ENCODE peak calls at places on chromosome 1, in seven cellular contexts. One of them, this sample, is unnamed.

GRCh38 chr1:33314371-33314893 is 6.5 kb downstream of the A3GALT2 start:
- DNase-seq in mesothelial cell of epicardium: no peak
- DNase-seq in spleen: peak; percentile 62
- DNase-seq in ovary: no peak
- DNase-seq in astrocyte: no peak
- DNase-seq in fibroblast of pulmonary artery: no peak
- DNase-seq in activated B cell treated with CpG ODN at 0.5 μM for 24 hours: no peak
- DNase-seq in this sample: no peak

GRCh38 chr1:246035060-246035531 is 472.0 kb downstream of the SMYD3 start:
- DNase-seq in mesothelial cell of epicardium: no peak
- DNase-seq in spleen: no peak
- DNase-seq in ovary: no peak
- DNase-seq in astrocyte: no peak
- DNase-seq in fibroblast of pulmonary artery: no peak
- DNase-seq in activated B cell treated with CpG ODN at 0.5 μM for 24 hours: no peak
- DNase-seq in this sample: no peak

GRCh38 chr1:154338875-154339274 is 13.6 kb downstream of the ATP8B2 start:
- DNase-seq in mesothelial cell of epicardium: no peak
- DNase-seq in spleen: no peak
- DNase-seq in ovary: no peak
- DNase-seq in astrocyte: no peak
- DNase-seq in fibroblast of pulmonary artery: no peak
- DNase-seq in activated B cell treated with CpG ODN at 0.5 μM for 24 hours: no peak
- DNase-seq in this sample: no peak

GRCh38 chr1:15154480-15155036 is 1.0 kb downstream of the TMEM51 start:
- DNase-seq in mesothelial cell of epicardium: peak; percentile 45
- DNase-seq in spleen: no peak
- DNase-seq in ovary: peak; percentile 62
- DNase-seq in astrocyte: no peak
- DNase-seq in fibroblast of pulmonary artery: no peak
- DNase-seq in activated B cell treated with CpG ODN at 0.5 μM for 24 hours: no peak
- DNase-seq in this sample: no peak

GRCh38 chr1:118907466-118907865 is 80.7 kb downstream of the TBX15 start:
- DNase-seq in mesothelial cell of epicardium: no peak
- DNase-seq in spleen: no peak
- DNase-seq in ovary: no peak
- DNase-seq in astrocyte: no peak
- DNase-seq in fibroblast of pulmonary artery: no peak
- DNase-seq in activated B cell treated with CpG ODN at 0.5 μM for 24 hours: no peak
- DNase-seq in this sample: no peak

GRCh38 chr1:10430216-10431064 is at the start of gene CENPS:
- DNase-seq in mesothelial cell of epicardium: peak; percentile 96
- DNase-seq in spleen: peak; percentile 98
- DNase-seq in ovary: peak; percentile 94
- DNase-seq in astrocyte: peak; percentile 65
- DNase-seq in fibroblast of pulmonary artery: peak; percentile 89
- DNase-seq in activated B cell treated with CpG ODN at 0.5 μM for 24 hours: peak; percentile 91
- DNase-seq in this sample: peak; percentile 97

GRCh38 chr1:224377676-224378006 is 21.0 kb downstream of the CNIH4 start:
- DNase-seq in mesothelial cell of epicardium: no peak
- DNase-seq in spleen: no peak
- DNase-seq in ovary: no peak
- DNase-seq in astrocyte: peak; percentile 60
- DNase-seq in fibroblast of pulmonary artery: peak; percentile 34
- DNase-seq in activated B cell treated with CpG ODN at 0.5 μM for 24 hours: no peak
- DNase-seq in this sample: no peak

GRCh38 chr1:180893614-180894013 is 19.1 kb upstream of the KIAA1614 start:
- DNase-seq in mesothelial cell of epicardium: no peak
- DNase-seq in spleen: no peak
- DNase-seq in ovary: no peak
- DNase-seq in astrocyte: no peak
- DNase-seq in fibroblast of pulmonary artery: peak; percentile 8
- DNase-seq in activated B cell treated with CpG ODN at 0.5 μM for 24 hours: no peak
- DNase-seq in this sample: peak; percentile 49

GRCh38 chr1:168692472-168692871 is 36.5 kb downstream of the DPT start:
- DNase-seq in mesothelial cell of epicardium: no peak
- DNase-seq in spleen: no peak
- DNase-seq in ovary: no peak
- DNase-seq in astrocyte: no peak
- DNase-seq in fibroblast of pulmonary artery: no peak
- DNase-seq in activated B cell treated with CpG ODN at 0.5 μM for 24 hours: no peak
- DNase-seq in this sample: no peak

GRCh38 chr1:26156285-26157038 is 2.4 kb upstream of the FAM110D start:
- DNase-seq in mesothelial cell of epicardium: no peak
- DNase-seq in spleen: peak; percentile 50
- DNase-seq in ovary: no peak
- DNase-seq in astrocyte: no peak
- DNase-seq in fibroblast of pulmonary artery: peak; percentile 41
- DNase-seq in activated B cell treated with CpG ODN at 0.5 μM for 24 hours: no peak
- DNase-seq in this sample: no peak

GRCh38 chr1:231850786-231851185 is 224.2 kb downstream of the DISC1 start:
- DNase-seq in mesothelial cell of epicardium: no peak
- DNase-seq in spleen: no peak
- DNase-seq in ovary: no peak
- DNase-seq in astrocyte: no peak
- DNase-seq in fibroblast of pulmonary artery: no peak
- DNase-seq in activated B cell treated with CpG ODN at 0.5 μM for 24 hours: no peak
- DNase-seq in this sample: no peak

GRCh38 chr1:62250126-62250726 is 55.6 kb downstream of the L1TD1 start:
- DNase-seq in mesothelial cell of epicardium: no peak
- DNase-seq in spleen: no peak
- DNase-seq in ovary: no peak
- DNase-seq in astrocyte: no peak
- DNase-seq in fibroblast of pulmonary artery: no peak
- DNase-seq in activated B cell treated with CpG ODN at 0.5 μM for 24 hours: no peak
- DNase-seq in this sample: no peak

GRCh38 chr1:206769331-206769731 is 1.2 kb upstream of the IL19 start:
- DNase-seq in mesothelial cell of epicardium: no peak
- DNase-seq in spleen: peak; percentile 84
- DNase-seq in ovary: no peak
- DNase-seq in astrocyte: no peak
- DNase-seq in fibroblast of pulmonary artery: no peak
- DNase-seq in activated B cell treated with CpG ODN at 0.5 μM for 24 hours: no peak
- DNase-seq in this sample: no peak

GRCh38 chr1:53656062-53656915 is 82.7 kb downstream of the GLIS1 start:
- DNase-seq in mesothelial cell of epicardium: no peak
- DNase-seq in spleen: peak; percentile 27
- DNase-seq in ovary: no peak
- DNase-seq in astrocyte: peak; percentile 82
- DNase-seq in fibroblast of pulmonary artery: peak; percentile 43
- DNase-seq in activated B cell treated with CpG ODN at 0.5 μM for 24 hours: no peak
- DNase-seq in this sample: no peak

GRCh38 chr1:175073633-175074032 is 6.0 kb downstream of the TNN start:
- DNase-seq in mesothelial cell of epicardium: no peak
- DNase-seq in spleen: no peak
- DNase-seq in ovary: no peak
- DNase-seq in astrocyte: no peak
- DNase-seq in fibroblast of pulmonary artery: no peak
- DNase-seq in activated B cell treated with CpG ODN at 0.5 μM for 24 hours: no peak
- DNase-seq in this sample: no peak

GRCh38 chr1:41914515-41914914 is 4.2 kb downstream of the HIVEP3 start:
- DNase-seq in mesothelial cell of epicardium: no peak
- DNase-seq in spleen: no peak
- DNase-seq in ovary: no peak
- DNase-seq in astrocyte: no peak
- DNase-seq in fibroblast of pulmonary artery: no peak
- DNase-seq in activated B cell treated with CpG ODN at 0.5 μM for 24 hours: no peak
- DNase-seq in this sample: no peak

DNA sequence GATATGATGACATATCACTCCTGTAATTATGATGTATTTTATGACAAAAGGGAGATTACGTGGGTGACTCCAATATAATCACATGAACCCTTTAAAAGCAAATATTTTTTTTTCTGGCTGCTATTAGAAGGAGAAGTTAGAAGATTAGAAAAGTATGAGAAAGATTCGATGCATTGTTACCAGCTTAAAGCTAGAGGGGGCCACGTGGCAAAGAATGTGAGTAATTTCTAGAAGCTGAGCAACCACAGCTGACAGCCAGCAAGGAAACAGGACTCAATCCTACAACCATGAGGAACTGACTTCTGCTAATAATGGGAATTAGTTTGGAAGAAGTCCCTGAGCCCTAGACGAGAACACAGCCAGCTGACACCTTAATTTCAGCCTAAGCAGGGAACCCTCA is 56.3 kb upstream of the C1orf87 start:
- DNase-seq in mesothelial cell of epicardium: no peak
- DNase-seq in spleen: no peak
- DNase-seq in ovary: no peak
- DNase-seq in astrocyte: peak; percentile 27
- DNase-seq in fibroblast of pulmonary artery: peak; percentile 18
- DNase-seq in activated B cell treated with CpG ODN at 0.5 μM for 24 hours: no peak
- DNase-seq in this sample: no peak
- TF ChIP-seq CTCF in mesothelial cell of epicardium: no peak
- TF ChIP-seq CTCF in spleen: no peak
- TF ChIP-seq CTCF in ovary: no peak
- TF ChIP-seq CTCF in astrocyte: no peak
- TF ChIP-seq CTCF in fibroblast of pulmonary artery: no peak
- TF ChIP-seq CTCF in activated B cell treated with CpG ODN at 0.5 μM for 24 hours: no peak
- TF ChIP-seq CTCF in this sample: peak; percentile 36

GRCh38 chr1:210292276-210292851 is 36.3 kb upstream of the HHAT start:
- DNase-seq in mesothelial cell of epicardium: peak; percentile 78
- DNase-seq in spleen: peak; percentile 78
- DNase-seq in ovary: peak; percentile 52
- DNase-seq in astrocyte: peak; percentile 19
- DNase-seq in fibroblast of pulmonary artery: peak; percentile 4
- DNase-seq in activated B cell treated with CpG ODN at 0.5 μM for 24 hours: no peak
- DNase-seq in this sample: peak; percentile 96
- TF ChIP-seq CTCF in mesothelial cell of epicardium: no peak
- TF ChIP-seq CTCF in spleen: no peak
- TF ChIP-seq CTCF in ovary: peak; percentile 21
- TF ChIP-seq CTCF in astrocyte: no peak
- TF ChIP-seq CTCF in fibroblast of pulmonary artery: no peak
- TF ChIP-seq CTCF in activated B cell treated with CpG ODN at 0.5 μM for 24 hours: no peak
- TF ChIP-seq CTCF in this sample: peak; percentile 41

DNA sequence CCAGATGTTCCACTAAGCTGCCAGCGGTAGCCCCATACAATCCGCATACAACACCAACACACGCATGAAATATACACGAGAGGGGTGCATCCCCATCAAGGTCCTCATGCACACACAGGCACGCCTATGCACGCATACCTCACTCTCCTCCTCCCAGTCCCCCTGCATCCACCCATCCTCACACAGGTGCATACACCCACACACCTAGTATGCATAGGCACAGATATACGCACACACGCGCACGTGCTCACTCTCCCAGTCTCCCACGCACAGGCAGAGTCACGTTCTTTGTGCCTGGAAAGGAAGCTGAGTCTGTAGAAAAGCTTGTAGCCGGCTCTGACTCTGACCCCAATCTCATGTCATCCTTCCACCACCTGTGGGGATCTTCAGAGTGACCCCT is 16.9 kb upstream of the PADI2 start:
- DNase-seq in mesothelial cell of epicardium: no peak
- DNase-seq in spleen: no peak
- DNase-seq in ovary: no peak
- DNase-seq in astrocyte: no peak
- DNase-seq in fibroblast of pulmonary artery: no peak
- DNase-seq in activated B cell treated with CpG ODN at 0.5 μM for 24 hours: no peak
- DNase-seq in this sample: no peak
- TF ChIP-seq CTCF in mesothelial cell of epicardium: no peak
- TF ChIP-seq CTCF in spleen: no peak
- TF ChIP-seq CTCF in ovary: no peak
- TF ChIP-seq CTCF in astrocyte: no peak
- TF ChIP-seq CTCF in fibroblast of pulmonary artery: no peak
- TF ChIP-seq CTCF in activated B cell treated with CpG ODN at 0.5 μM for 24 hours: no peak
- TF ChIP-seq CTCF in this sample: no peak

GRCh38 chr1:67144696-67145095 is 9.9 kb upstream of the C1orf141 start:
- DNase-seq in mesothelial cell of epicardium: no peak
- DNase-seq in spleen: no peak
- DNase-seq in ovary: no peak
- DNase-seq in astrocyte: no peak
- DNase-seq in fibroblast of pulmonary artery: peak; percentile 31
- DNase-seq in activated B cell treated with CpG ODN at 0.5 μM for 24 hours: no peak
- DNase-seq in this sample: no peak
- TF ChIP-seq CTCF in mesothelial cell of epicardium: no peak
- TF ChIP-seq CTCF in spleen: no peak
- TF ChIP-seq CTCF in ovary: no peak
- TF ChIP-seq CTCF in astrocyte: peak; percentile 40
- TF ChIP-seq CTCF in fibroblast of pulmonary artery: peak; percentile 60
- TF ChIP-seq CTCF in activated B cell treated with CpG ODN at 0.5 μM for 24 hours: no peak
- TF ChIP-seq CTCF in this sample: peak; percentile 33

GRCh38 chr1:163535807-163536206 is 214.1 kb downstream of the NUF2 start:
- DNase-seq in mesothelial cell of epicardium: no peak
- DNase-seq in spleen: no peak
- DNase-seq in ovary: no peak
- DNase-seq in astrocyte: peak; percentile 6
- DNase-seq in fibroblast of pulmonary artery: peak; percentile 51
- DNase-seq in activated B cell treated with CpG ODN at 0.5 μM for 24 hours: no peak
- DNase-seq in this sample: no peak
- TF ChIP-seq CTCF in mesothelial cell of epicardium: no peak
- TF ChIP-seq CTCF in spleen: no peak
- TF ChIP-seq CTCF in ovary: no peak
- TF ChIP-seq CTCF in astrocyte: peak; percentile 36
- TF ChIP-seq CTCF in fibroblast of pulmonary artery: peak; percentile 32
- TF ChIP-seq CTCF in activated B cell treated with CpG ODN at 0.5 μM for 24 hours: no peak
- TF ChIP-seq CTCF in this sample: peak; percentile 22

DNA sequence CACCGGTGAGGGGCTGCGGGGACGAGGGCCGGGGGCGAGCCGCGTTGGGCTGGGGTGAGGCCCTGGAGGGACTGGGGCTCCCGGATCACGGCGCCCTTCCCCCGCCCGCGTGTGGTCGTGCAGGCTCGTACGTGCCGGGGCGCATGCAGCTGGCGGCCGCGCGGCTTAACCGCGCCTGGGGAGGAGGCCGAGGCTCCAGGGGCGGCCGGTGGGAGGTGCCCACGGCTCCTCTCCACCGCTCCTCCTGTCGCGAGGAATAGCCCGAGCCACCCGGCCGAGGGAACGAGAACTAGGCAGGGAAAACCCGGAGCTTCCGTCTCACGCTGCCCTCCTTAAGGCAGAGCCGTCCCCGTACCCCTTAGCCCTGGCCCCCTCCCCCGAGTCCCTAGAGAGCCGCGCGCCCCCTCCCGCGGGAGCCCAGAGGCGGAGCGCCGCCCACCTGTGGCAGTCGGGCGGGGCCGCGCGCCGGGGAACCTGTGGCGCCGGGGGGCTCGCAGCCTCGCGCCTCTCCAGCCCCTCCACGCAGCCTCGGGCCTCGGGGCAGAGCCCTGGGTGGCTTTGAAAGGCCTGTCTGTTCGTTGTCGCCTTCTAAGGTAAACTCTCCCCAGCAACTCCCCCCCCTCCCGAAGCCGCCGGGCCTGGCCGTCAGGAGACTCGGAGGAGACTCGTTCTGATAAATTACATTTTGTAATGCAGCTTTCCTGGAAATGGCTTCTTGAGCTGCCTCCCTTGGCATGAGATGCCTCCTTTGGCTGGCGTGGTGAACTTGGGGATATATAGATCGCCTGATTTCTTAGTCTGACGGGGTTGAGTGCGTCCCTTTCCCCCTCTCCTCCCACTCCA is 766 bp downstream of the AK4 start:
- DNase-seq in mesothelial cell of epicardium: peak; percentile 56
- DNase-seq in spleen: peak; percentile 78
- DNase-seq in ovary: peak; percentile 19
- DNase-seq in astrocyte: no peak
- DNase-seq in fibroblast of pulmonary artery: peak; percentile 56
- DNase-seq in activated B cell treated with CpG ODN at 0.5 μM for 24 hours: peak; percentile 30
- DNase-seq in this sample: peak; percentile 84
- TF ChIP-seq CTCF in mesothelial cell of epicardium: no peak
- TF ChIP-seq CTCF in spleen: no peak
- TF ChIP-seq CTCF in ovary: no peak
- TF ChIP-seq CTCF in astrocyte: no peak
- TF ChIP-seq CTCF in fibroblast of pulmonary artery: no peak
- TF ChIP-seq CTCF in activated B cell treated with CpG ODN at 0.5 μM for 24 hours: no peak
- TF ChIP-seq CTCF in this sample: no peak